ENCODE peak calls at places on chromosome 16, in ten cellular contexts. G, J, S, Y, D, V, Q, I, W and R are unnamed samples.

GRCh38 chr16:77805403-77805802 is 17.0 kb downstream of the VAT1L start:
- DNase-seq in G (no peak), J (no peak), S (no peak), Y (no peak), D (no peak), V (no peak), Q (no peak), I (no peak), W (no peak), R (no peak)

GRCh38 chr16:86663691-86664517 is 85.6 kb downstream of the FOXL1 start:
- DNase-seq in G (no peak), J (no peak), S (no peak), Y (no peak), D (no peak), V (no peak), Q (no peak), I (peak), W (no peak), R (no peak)

GRCh38 chr16:86087011-86087453 is 188.1 kb downstream of the IRF8 start:
- DNase-seq in G (no peak), J (no peak), S (no peak), Y (no peak), D (no peak), V (no peak), Q (no peak), I (no peak), W (no peak), R (no peak)

GRCh38 chr16:72018470-72018869 is 9.9 kb downstream of the DHODH start:
- DNase-seq in G (no peak), J (no peak), S (no peak), Y (no peak), D (no peak), V (no peak), Q (no peak), I (no peak), W (no peak), R (no peak)

GRCh38 chr16:28924762-28925385 is at the start of gene RABEP2:
- DNase-seq in G (peak), J (peak), S (peak), Y (peak), D (peak), V (peak), Q (peak), I (peak), W (peak), R (peak)

GRCh38 chr16:86088816-86089215 is 189.9 kb downstream of the IRF8 start:
- DNase-seq in G (no peak), J (no peak), S (no peak), Y (no peak), D (no peak), V (no peak), Q (no peak), I (no peak), W (no peak), R (no peak)

GRCh38 chr16:81703177-81704155 is 75.6 kb upstream of the PLCG2 start:
- DNase-seq in G (no peak), J (peak), S (no peak), Y (no peak), D (peak), V (peak), Q (no peak), I (peak), W (no peak), R (no peak)

GRCh38 chr16:49158029-49158642 is 123.5 kb downstream of the CBLN1 start:
- DNase-seq in G (no peak), J (no peak), S (no peak), Y (no peak), D (no peak), V (no peak), Q (no peak), I (peak), W (no peak), R (peak)

GRCh38 chr16:83113317-83113716 is 486.5 kb downstream of the CDH13 start:
- DNase-seq in G (no peak), J (no peak), S (no peak), Y (no peak), D (no peak), V (no peak), Q (no peak), I (peak), W (no peak), R (no peak)

GRCh38 chr16:54143934-54144333 is 142.7 kb downstream of the IRX3 start:
- DNase-seq in G (no peak), J (no peak), S (no peak), Y (no peak), D (no peak), V (no peak), Q (no peak), I (no peak), W (no peak), R (no peak)

GRCh38 chr16:4372578-4373355 is 1.1 kb downstream of the VASN start:
- DNase-seq in G (no peak), J (no peak), S (no peak), Y (no peak), D (peak), V (no peak), Q (no peak), I (peak), W (peak), R (no peak)

GRCh38 chr16:80100846-80101451 is 439.8 kb upstream of the DYNLRB2 start:
- DNase-seq in G (no peak), J (no peak), S (no peak), Y (no peak), D (no peak), V (no peak), Q (no peak), I (no peak), W (no peak), R (no peak)

GRCh38 chr16:83200005-83200779 is 573.4 kb downstream of the CDH13 start:
- DNase-seq in G (no peak), J (no peak), S (no peak), Y (no peak), D (no peak), V (no peak), Q (no peak), I (peak), W (no peak), R (no peak)

GRCh38 chr16:77759821-77760220 is 28.5 kb upstream of the VAT1L start:
- DNase-seq in G (no peak), J (no peak), S (no peak), Y (no peak), D (no peak), V (no peak), Q (no peak), I (peak), W (no peak), R (no peak)